ENCODE peak calls at places on chromosome 16, in eight cellular contexts. A is stimulated activated effector memory CD8-positive, alpha-beta T cell treated with anti-CD3 and anti-CD28 coated beads, Interleukin-12 subunit alpha, Interleukin-12 subunit beta, amount 100 ng/mL, for 72 hours; F is NCI-H1092 treated with DMSO at 0.1 percent for 48 hours; K is HS-5; N is keratinocyte; S is sigmoid colon; X is H54; P is Caki2. E is an unnamed sample.
A peak's percentile ranks its signal among the peaks of the same experiment; 100 is the strongest.

GRCh38 chr16:69029121-69029520 is 76.3 kb upstream of the HAS3 start:
- DNase-seq in K (no peak), P (no peak), S (no peak), X (no peak), F (no peak), N (no peak), A (no peak), E (no peak)

GRCh38 chr16:86044241-86044671 is 145.3 kb downstream of the IRF8 start:
- DNase-seq in A (peak; percentile 15), N (no peak), X (peak; percentile 64), K (no peak), P (no peak), F (no peak), S (peak; percentile 78), E (peak; percentile 38)

GRCh38 chr16:24721830-24722238 is 7.6 kb upstream of the TNRC6A start:
- DNase-seq in K (no peak), N (peak; percentile 62), P (no peak), S (no peak), X (no peak), A (peak; percentile 17), F (no peak), E (no peak)

GRCh38 chr16:11650641-11651591 is 17.3 kb upstream of the SNN start:
- DNase-seq in K (no peak), F (no peak), P (no peak), X (no peak), N (no peak), S (no peak), A (no peak), E (no peak)

GRCh38 chr16:1082952-1083675 is 10.6 kb downstream of the SSTR5 start:
- DNase-seq in P (peak; percentile 82), S (no peak), F (no peak), A (no peak), K (peak; percentile 13), X (no peak), N (no peak), E (peak; percentile 70)

GRCh38 chr16:9039208-9039607 is 52.2 kb upstream of the HAPSTR1 start:
- DNase-seq in A (no peak), N (no peak), P (peak; percentile 41), S (no peak), F (no peak), K (no peak), X (no peak), E (no peak)

GRCh38 chr16:11133344-11133921 is 122.6 kb downstream of the SOCS1 start:
- DNase-seq in F (no peak), N (peak; percentile 84), K (peak; percentile 90), A (no peak), S (peak; percentile 95), X (peak; percentile 86), P (peak; percentile 88), E (peak; percentile 89)

GRCh38 chr16:68539704-68540370 is 746 bp downstream of the ZFP90 start:
- DNase-seq in N (no peak), F (no peak), K (no peak), A (peak; percentile 13), S (no peak), P (no peak), X (no peak), E (no peak)

GRCh38 chr16:70159355-70160348 is 13.9 kb upstream of the CLEC18C start:
- DNase-seq in K (no peak), A (no peak), S (no peak), X (no peak), N (no peak), F (no peak), P (no peak), E (no peak)

GRCh38 chr16:11719171-11719570 is 23.5 kb downstream of the TXNDC11 start:
- DNase-seq in S (no peak), F (no peak), N (no peak), P (no peak), A (no peak), K (no peak), X (no peak), E (no peak)

GRCh38 chr16:56193951-56194726 is 2.9 kb downstream of the GNAO1 start:
- DNase-seq in F (peak; percentile 94), P (no peak), A (no peak), N (no peak), S (peak; percentile 94), X (no peak), K (no peak), E (peak; percentile 91)

GRCh38 chr16:84928679-84929420 is 82.5 kb downstream of the ZDHHC7 start:
- DNase-seq in F (no peak), N (no peak), S (peak; percentile 94), K (no peak), P (no peak), X (peak; percentile 56), A (no peak), E (no peak)

GRCh38 chr16:16147316-16147999 is 75.8 kb downstream of the ABCC6 start:
- DNase-seq in N (no peak), X (no peak), S (no peak), K (no peak), P (no peak), F (no peak), A (no peak), E (no peak)

GRCh38 chr16:66486199-66486772 is 59.2 kb downstream of the BEAN1 start:
- DNase-seq in A (no peak), P (no peak), K (no peak), F (no peak), N (no peak), S (peak; percentile 48), X (no peak), E (no peak)

GRCh38 chr16:67156146-67156844 is 3.4 kb downstream of the TRADD start:
- DNase-seq in K (no peak), N (no peak), F (no peak), A (no peak), S (peak; percentile 62), X (no peak), P (no peak), E (no peak)

GRCh38 chr16:75238853-75239371 is 12.5 kb downstream of the BCAR1 start:
- DNase-seq in P (no peak), X (no peak), K (no peak), N (no peak), F (peak; percentile 45), A (no peak), S (no peak), E (no peak)

GRCh38 chr16:80027007-80027965 is 426.7 kb upstream of the MAF start:
- DNase-seq in N (peak; percentile 98), X (peak; percentile 91), A (peak; percentile 8), S (peak; percentile 80), K (peak; percentile 67), P (peak; percentile 95), F (no peak), E (peak; percentile 56)

GRCh38 chr16:7342598-7342997 is 10.0 kb downstream of the RBFOX1 start:
- DNase-seq in S (no peak), X (no peak), P (no peak), F (no peak), K (no peak), A (no peak), N (no peak), E (no peak)

GRCh38 chr16:2428051-2428786 is 1.0 kb upstream of the CCNF start:
- DNase-seq in N (no peak), F (peak; percentile 58), K (no peak), P (peak; percentile 38), X (no peak), S (peak; percentile 67), A (peak; percentile 26), E (no peak)

GRCh38 chr16:72877374-72878028 is 170.4 kb downstream of the ZFHX3 start:
- DNase-seq in F (no peak), N (peak; percentile 63), P (peak; percentile 94), A (no peak), S (no peak), K (peak; percentile 85), X (peak; percentile 68), E (no peak)

GRCh38 chr16:81319221-81319912 is 4.6 kb downstream of the GAN start:
- DNase-seq in K (peak; percentile 20), N (peak; percentile 17), A (no peak), X (peak; percentile 21), S (no peak), P (peak; percentile 47), F (no peak), E (no peak)

GRCh38 chr16:75559564-75560372 is 3.7 kb upstream of the TMEM231 start:
- DNase-seq in P (no peak), F (no peak), A (no peak), N (no peak), X (peak; percentile 9), S (no peak), K (no peak), E (no peak)

GRCh38 chr16:72983241-72983640 is 64.7 kb downstream of the ZFHX3 start:
- DNase-seq in K (no peak), F (no peak), X (no peak), N (no peak), S (peak; percentile 60), A (no peak), P (no peak), E (no peak)

GRCh38 chr16:47731252-47731651 is 270.1 kb downstream of the PHKB start:
- DNase-seq in A (no peak), K (no peak), F (no peak), S (no peak), P (no peak), N (peak; percentile 66), X (peak; percentile 30), E (no peak)

GRCh38 chr16:82470506-82471196 is 156.1 kb upstream of the CDH13 start:
- DNase-seq in X (no peak), K (no peak), S (no peak), F (no peak), A (no peak), N (no peak), P (no peak), E (no peak)

GRCh38 chr16:15538484-15538883 is 104.1 kb downstream of the BMERB1 start:
- DNase-seq in S (no peak), F (no peak), A (no peak), N (no peak), K (no peak), X (no peak), P (no peak), E (no peak)

E was measured in upper lobe of left lung.